ENCODE peak calls at places on chromosomes 7 and 10, in ten cellular contexts. D, V, Y, P, S, L, U, J, C and Z are unnamed samples.
A peak's percentile ranks its signal among the peaks of the same experiment; 100 is the strongest.

GRCh38 chr7:5780801-5781496 is 514 bp downstream of the RNF216 start:
- DNase-seq in D (peak; percentile 22), V (peak; percentile 38), Y (peak; percentile 7), P (peak; percentile 57), S (peak; percentile 43), L (peak; percentile 59), U (peak; percentile 43), J (no peak), C (peak; percentile 33), Z (no peak)

GRCh38 chr10:99685232-99686041 is 26.1 kb downstream of the ENTPD7 start:
- DNase-seq in D (no peak), V (no peak), Y (no peak), P (no peak), S (no peak), L (no peak), U (no peak), J (no peak), C (no peak), Z (no peak)

GRCh38 chr7:158097511-158098124 is 490.0 kb downstream of the PTPRN2 start:
- DNase-seq in D (no peak), V (no peak), Y (no peak), P (peak; percentile 13), S (no peak), L (no peak), U (no peak), J (peak; percentile 30), C (no peak), Z (no peak)

GRCh38 chr10:49595003-49595712 is 15.0 kb upstream of the SLC18A3 start:
- DNase-seq in D (no peak), V (no peak), Y (no peak), P (no peak), S (no peak), L (no peak), U (no peak), J (no peak), C (no peak), Z (no peak)

GRCh38 chr7:21946228-21946709 is 570 bp upstream of the CDCA7L start:
- DNase-seq in D (no peak), V (no peak), Y (no peak), P (no peak), S (no peak), L (no peak), U (no peak), J (no peak), C (no peak), Z (no peak)

GRCh38 chr7:142626420-142627035 is 122.7 kb upstream of the PRSS1 start:
- DNase-seq in D (peak; percentile 75), V (peak; percentile 73), Y (peak; percentile 30), P (peak; percentile 32), S (peak; percentile 64), L (peak; percentile 12), U (peak; percentile 61), J (no peak), C (peak; percentile 72), Z (peak; percentile 43)

GRCh38 chr10:77346031-77346430 is 291.6 kb downstream of the KCNMA1 start:
- DNase-seq in D (no peak), V (no peak), Y (no peak), P (no peak), S (no peak), L (no peak), U (no peak), J (no peak), C (no peak), Z (no peak)

GRCh38 chr7:94509879-94510581 is 421 bp downstream of the CASD1 start:
- DNase-seq in D (peak; percentile 68), V (peak; percentile 73), Y (peak; percentile 33), P (peak; percentile 78), S (peak; percentile 59), L (peak; percentile 71), U (peak; percentile 85), J (peak; percentile 59), C (peak; percentile 65), Z (peak; percentile 73)

GRCh38 chr7:24141876-24142509 is 142.0 kb upstream of the NPY start:
- DNase-seq in D (no peak), V (no peak), Y (no peak), P (no peak), S (no peak), L (no peak), U (no peak), J (no peak), C (no peak), Z (no peak)

GRCh38 chr10:47078393-47079163 is 167.3 kb downstream of the PTPN20 start:
- DNase-seq in D (no peak), V (no peak), Y (no peak), P (no peak), S (no peak), L (no peak), U (no peak), J (no peak), C (no peak), Z (no peak)

GRCh38 chr10:84076540-84077195 is 62.6 kb upstream of the GHITM start:
- DNase-seq in D (no peak), V (no peak), Y (no peak), P (no peak), S (no peak), L (no peak), U (no peak), J (no peak), C (peak; percentile 26), Z (no peak)

GRCh38 chr7:85554294-85554877 is 367.5 kb upstream of the SEMA3D start:
- DNase-seq in D (no peak), V (no peak), Y (no peak), P (no peak), S (no peak), L (peak; percentile 2), U (peak; percentile 35), J (no peak), C (peak; percentile 79), Z (no peak)

GRCh38 chr10:132942740-132943554 is 577 bp upstream of the CFAP46 start:
- DNase-seq in D (no peak), V (no peak), Y (no peak), P (no peak), S (no peak), L (no peak), U (no peak), J (no peak), C (peak; percentile 8), Z (no peak)

GRCh38 chr7:135466442-135467206 is 43.3 kb downstream of the CNOT4 start:
- DNase-seq in D (no peak), V (no peak), Y (no peak), P (no peak), S (no peak), L (no peak), U (peak; percentile 24), J (no peak), C (no peak), Z (no peak)

GRCh38 chr10:99730026-99730425 is 1.9 kb downstream of the COX15 start:
- DNase-seq in D (no peak), V (no peak), Y (no peak), P (no peak), S (no peak), L (no peak), U (no peak), J (no peak), C (peak; percentile 34), Z (no peak)

GRCh38 chr10:132532784-132533560 is 4.6 kb upstream of the INPP5A start:
- DNase-seq in D (no peak), V (no peak), Y (no peak), P (no peak), S (no peak), L (no peak), U (no peak), J (peak; percentile 87), C (peak; percentile 82), Z (no peak)

GRCh38 chr10:131461093-131461492 is 149.6 kb upstream of the TCERG1L start:
- DNase-seq in D (no peak), V (no peak), Y (no peak), P (no peak), S (no peak), L (no peak), U (no peak), J (no peak), C (no peak), Z (no peak)

GRCh38 chr10:99788598-99789259 is 6.3 kb downstream of the ABCC2 start:
- DNase-seq in D (no peak), V (no peak), Y (no peak), P (no peak), S (no peak), L (no peak), U (no peak), J (no peak), C (peak; percentile 63), Z (no peak)

GRCh38 chr7:33457041-33457440 is 327.7 kb downstream of the BBS9 start:
- DNase-seq in D (no peak), V (no peak), Y (no peak), P (no peak), S (no peak), L (no peak), U (no peak), J (no peak), C (no peak), Z (no peak)

GRCh38 chr7:127884066-127884559 is 147.1 kb downstream of the LRRC4 start:
- DNase-seq in D (no peak), V (no peak), Y (no peak), P (peak; percentile 42), S (no peak), L (no peak), U (no peak), J (no peak), C (no peak), Z (no peak)

GRCh38 chr10:85811405-85811804 is 555.2 kb downstream of the GRID1 start:
- DNase-seq in D (no peak), V (no peak), Y (no peak), P (no peak), S (no peak), L (no peak), U (no peak), J (no peak), C (no peak), Z (no peak)